ENCODE peak calls at places on chromosomes 5 and 9, in nine cellular contexts. T is BE2C; Q is Peyer's patch; R is mesenchymal stem cell; A is GM12878; N is neuronal stem cell; D is A549; C is CD4-positive, alpha-beta T cell; V is ovary. F is an unnamed sample. For H3K9me3, the result is how much of the 10 kb centered on the place peaks cover.

GRCh38 chr9:98869866-98870265 is 62.4 kb downstream of the GALNT12 start:
- DNase-seq in T (no peak), Q (no peak), R (no peak), A (no peak), N (no peak), D (no peak), C (no peak), V (no peak), F (no peak)

GRCh38 chr5:50962934-50963646 is 296.7 kb downstream of the PARP8 start:
- DNase-seq in T (peak), Q (peak), R (peak), A (no peak), N (peak), D (peak), C (peak), V (no peak), F (peak)

GRCh38 chr5:143896981-143897380 is 85.0 kb downstream of the HMHB1 start:
- DNase-seq in T (peak), Q (no peak), R (peak), A (no peak), N (no peak), D (no peak), C (no peak), V (no peak), F (no peak)

GRCh38 chr5:137933491-137933911 is 44.2 kb downstream of the PKD2L2 start:
- DNase-seq in T (peak), Q (no peak), R (peak), A (no peak), N (no peak), D (no peak), C (no peak), V (no peak), F (no peak)

GRCh38 chr9:109016132-109016531 is 2.8 kb upstream of the CTNNAL1 start:
- DNase-seq in T (no peak), Q (no peak), R (no peak), A (no peak), N (no peak), D (no peak), C (no peak), V (no peak), F (no peak)

GRCh38 chr5:2003690-2004365 is 121.1 kb upstream of the IRX4 start:
- DNase-seq in T (no peak), Q (no peak), R (no peak), A (no peak), N (no peak), D (no peak), C (no peak), V (no peak), F (no peak)

GRCh38 chr5:145629047-145629446 is 206.1 kb downstream of the PRELID2 start:
- DNase-seq in T (no peak), Q (no peak), R (no peak), A (no peak), N (no peak), D (no peak), C (no peak), V (no peak), F (no peak)

GRCh38 chr9:98994226-98995058 is 50.7 kb downstream of the COL15A1 start:
- DNase-seq in T (no peak), Q (no peak), R (no peak), A (no peak), N (no peak), D (peak), C (no peak), V (no peak), F (no peak)

GRCh38 chr5:151208481-151208914 is 15.4 kb downstream of the CCDC69 start:
- DNase-seq in T (no peak), Q (peak), R (no peak), A (no peak), N (no peak), D (no peak), C (no peak), V (no peak), F (no peak)

GRCh38 chr9:126024581-126025230 is 277.5 kb downstream of the PBX3 start:
- DNase-seq in T (no peak), Q (no peak), R (no peak), A (no peak), N (no peak), D (no peak), C (no peak), V (no peak), F (no peak)

GRCh38 chr9:69485466-69485865 is 160.5 kb downstream of the ENTREP1 start:
- DNase-seq in T (no peak), Q (no peak), R (no peak), A (no peak), N (no peak), D (no peak), C (no peak), V (no peak), F (no peak)

GRCh38 chr9:129506892-129507291 is 114.0 kb downstream of the C9orf50 start:
- DNase-seq in T (peak), Q (no peak), R (peak), A (no peak), N (no peak), D (peak), C (no peak), V (no peak), F (no peak)

GRCh38 chr9:126984969-126985368 is 70.4 kb downstream of the RALGPS1 start:
- DNase-seq in T (no peak), Q (no peak), R (peak), A (no peak), N (no peak), D (peak), C (no peak), V (no peak), F (no peak)

GRCh38 chr9:95507456-95508241 is 9.1 kb downstream of the PTCH1 start:
- DNase-seq in T (peak), Q (peak), R (peak), A (no peak), N (no peak), D (peak), C (no peak), V (peak), F (peak)

GRCh38 chr9:132183715-132184114 is 21.9 kb downstream of the NTNG2 start:
- DNase-seq in T (no peak), Q (no peak), R (no peak), A (no peak), N (no peak), D (no peak), C (no peak), V (no peak), F (no peak)

GRCh38 chr5:83729389-83729788 is 8.7 kb upstream of the HAPLN1 start:
- DNase-seq in T (no peak), Q (no peak), R (no peak), A (no peak), N (no peak), D (no peak), C (no peak), V (no peak), F (no peak)

GRCh38 chr9:92332577-92333287 is 7.0 kb downstream of the CENPP start:
- DNase-seq in T (no peak), Q (no peak), R (no peak), A (no peak), N (no peak), D (no peak), C (no peak), V (no peak), F (no peak)

GRCh38 chr5:150247726-150248125 is 41.8 kb downstream of the CAMK2A start:
- DNase-seq in T (no peak), Q (no peak), R (no peak), A (no peak), N (no peak), D (no peak), C (no peak), V (no peak), F (no peak)

GRCh38 chr5:102835715-102836114 is 80.6 kb downstream of the PAM start:
- DNase-seq in T (no peak), Q (no peak), R (no peak), A (no peak), N (no peak), D (no peak), C (no peak), V (no peak), F (no peak)
- H3K9me3 ChIP-seq in T (under half), Q (under half), R (under half), A (under half), N (under half), D (under half), C (under half), V (under half), F (under half)

DNA sequence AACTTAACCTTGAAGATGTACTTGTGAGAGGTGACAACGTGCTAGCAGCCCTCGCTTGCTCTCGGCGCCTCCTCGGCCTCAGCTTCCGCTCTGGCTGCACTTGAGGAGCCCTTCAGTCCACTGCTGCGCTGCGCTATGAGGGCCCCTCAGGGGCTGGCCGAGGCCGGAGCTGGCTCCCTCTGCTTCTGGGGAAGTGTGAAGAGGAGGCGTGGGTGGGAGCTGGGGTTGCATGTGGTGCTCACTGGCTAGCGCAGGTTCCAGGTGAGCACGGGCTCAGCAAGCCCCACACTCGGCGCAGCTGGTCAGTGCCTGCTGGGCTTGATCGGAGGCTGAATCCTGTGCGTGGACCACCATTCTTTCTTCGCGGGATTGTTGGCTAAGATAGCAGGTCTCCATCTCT is 166.1 kb downstream of the MRPS30 start:
- DNase-seq in T (no peak), Q (no peak), R (no peak), A (no peak), N (no peak), D (no peak), C (no peak), V (no peak), F (no peak)
- H3K9me3 ChIP-seq in T (under half), Q (under half), R (under half), A (under half), N (under half), D (under half), C (under half), V (under half), F (under half)

DNA sequence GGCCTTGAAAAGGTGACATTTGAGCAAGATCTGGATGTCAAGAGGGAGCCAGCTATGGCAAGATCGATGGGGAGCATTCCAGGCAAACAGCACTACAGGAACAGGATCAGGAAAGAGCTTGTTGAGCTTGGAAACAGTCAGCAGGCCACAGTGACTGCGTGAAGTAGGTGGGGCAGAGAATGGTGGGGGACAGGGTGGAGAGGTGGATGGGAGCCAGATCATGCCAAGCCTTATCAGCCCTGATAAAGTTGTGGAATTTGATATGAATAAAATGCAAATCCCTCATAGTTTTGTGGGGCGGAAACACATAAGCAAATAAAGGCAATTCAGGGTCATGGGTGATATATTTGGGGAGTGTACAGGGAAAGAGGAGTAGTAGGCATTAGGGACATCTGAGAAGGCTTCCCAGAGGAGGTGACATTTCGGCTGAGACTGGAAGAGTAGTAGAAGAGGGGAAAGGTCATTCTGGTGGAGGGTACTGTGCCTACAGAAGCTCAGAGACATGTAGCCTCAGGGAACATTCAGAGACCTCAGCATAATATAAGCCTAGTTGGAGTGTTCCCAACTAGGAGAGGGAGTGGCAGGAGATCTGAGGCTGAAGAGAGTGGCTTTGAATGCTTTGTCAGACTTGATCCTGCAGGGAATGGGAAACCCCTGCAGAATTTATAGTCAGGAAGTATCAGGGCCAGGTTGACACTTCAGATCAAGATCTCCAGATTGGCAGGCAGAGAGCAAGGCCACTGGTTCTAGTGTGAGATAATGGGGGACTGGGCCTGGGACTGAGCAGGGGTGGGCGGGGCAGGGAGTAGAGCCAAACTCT is 9.7 kb upstream of the CYSTM1 start:
- DNase-seq in T (no peak), Q (no peak), R (no peak), A (no peak), N (no peak), D (peak), C (no peak), V (no peak), F (no peak)
- H3K9me3 ChIP-seq in T (under half), Q (under half), R (under half), A (under half), N (under half), D (under half), C (under half), V (under half), F (under half)

GRCh38 chr5:160960592-160960991 is 108.6 kb upstream of the ATP10B start:
- DNase-seq in T (no peak), Q (no peak), R (no peak), A (no peak), N (no peak), D (no peak), C (no peak), V (no peak), F (no peak)
- H3K9me3 ChIP-seq in T (under half), Q (under half), R (under half), A (under half), N (under half), D (under half), C (under half), V (under half), F (under half)

DNA sequence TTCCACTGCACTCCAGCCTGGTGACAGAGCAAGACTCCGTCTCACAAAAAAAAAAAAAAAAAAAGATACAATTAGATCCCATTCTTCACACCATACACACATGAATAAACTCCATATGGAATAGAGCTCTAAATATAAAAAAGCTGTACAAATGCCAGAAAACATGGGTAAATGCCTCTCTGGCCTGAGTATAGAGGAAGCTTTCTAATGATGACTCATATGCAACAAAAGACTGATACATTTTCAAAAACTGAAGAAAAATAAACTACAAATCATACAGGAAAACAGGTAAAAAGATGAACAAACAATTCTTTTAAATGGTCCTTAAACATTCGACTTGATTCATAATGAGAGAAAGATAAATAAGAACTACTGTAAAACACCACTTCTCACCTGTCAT is 8.6 kb downstream of the ZFP62 start:
- DNase-seq in T (no peak), Q (no peak), R (no peak), A (no peak), N (no peak), D (no peak), C (no peak), V (no peak), F (no peak)
- H3K9me3 ChIP-seq in T (under half), Q (under half), R (under half), A (under half), N (under half), D (half or more), C (under half), V (under half), F (under half)

DNA sequence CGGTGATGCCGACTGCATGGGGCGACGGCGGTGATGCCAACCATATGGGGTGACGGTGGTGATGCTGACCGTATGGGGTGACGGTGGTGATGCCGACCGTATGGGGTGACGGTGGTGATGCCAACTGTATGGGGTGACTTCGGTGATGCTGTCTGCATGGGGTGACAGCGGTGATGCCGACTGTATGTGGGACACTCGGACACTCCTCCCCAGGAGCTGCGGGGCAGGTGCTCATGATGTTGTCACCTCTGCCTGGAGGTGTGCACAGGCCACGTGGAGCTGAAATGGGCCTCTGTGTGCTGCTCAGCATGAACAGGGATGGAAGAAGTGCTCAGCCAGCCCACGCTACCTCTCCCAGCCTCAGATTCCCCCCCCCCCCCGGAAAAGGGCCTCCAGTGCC is 171.8 kb downstream of the OLFM1 start:
- DNase-seq in T (no peak), Q (no peak), R (no peak), A (no peak), N (no peak), D (no peak), C (no peak), V (no peak), F (no peak)
- H3K9me3 ChIP-seq in T (under half), Q (under half), R (under half), A (under half), N (under half), D (under half), C (under half), V (under half), F (under half)

DNA sequence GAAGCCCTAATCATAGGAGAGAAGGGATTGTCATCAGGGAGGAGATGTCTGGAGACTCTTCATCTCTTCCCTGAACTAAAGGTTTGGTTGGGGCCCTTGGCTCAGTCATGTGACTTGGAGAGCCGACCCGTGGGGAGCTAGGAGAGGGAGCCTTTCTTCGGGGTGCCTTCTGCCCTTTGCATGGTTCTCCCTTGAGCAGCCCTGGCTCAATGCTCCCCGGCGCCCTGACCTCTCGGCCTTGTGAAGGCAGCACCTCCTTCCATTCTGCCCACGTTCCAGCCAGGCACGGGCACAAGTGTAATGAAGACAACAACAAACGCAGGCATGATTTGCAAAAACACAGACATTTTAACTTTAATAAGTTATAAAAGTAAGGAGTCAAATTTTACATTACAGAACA is 50.4 kb downstream of the ZNF354C start:
- DNase-seq in T (no peak), Q (no peak), R (no peak), A (no peak), N (no peak), D (no peak), C (no peak), V (no peak), F (no peak)
- H3K9me3 ChIP-seq in T (under half), Q (under half), R (half or more), A (under half), N (under half), D (under half), C (under half), V (under half), F (under half)

GRCh38 chr5:44991693-44992092 is 182.9 kb downstream of the MRPS30 start:
- DNase-seq in T (no peak), Q (no peak), R (no peak), A (no peak), N (no peak), D (no peak), C (no peak), V (no peak), F (no peak)

GRCh38 chr5:44981708-44982107 is 173.0 kb downstream of the MRPS30 start:
- DNase-seq in T (no peak), Q (no peak), R (no peak), A (no peak), N (no peak), D (no peak), C (no peak), V (no peak), F (no peak)

GRCh38 chr5:44983006-44983405 is 174.3 kb downstream of the MRPS30 start:
- DNase-seq in T (no peak), Q (no peak), R (no peak), A (no peak), N (peak), D (peak), C (no peak), V (no peak), F (no peak)

DNA sequence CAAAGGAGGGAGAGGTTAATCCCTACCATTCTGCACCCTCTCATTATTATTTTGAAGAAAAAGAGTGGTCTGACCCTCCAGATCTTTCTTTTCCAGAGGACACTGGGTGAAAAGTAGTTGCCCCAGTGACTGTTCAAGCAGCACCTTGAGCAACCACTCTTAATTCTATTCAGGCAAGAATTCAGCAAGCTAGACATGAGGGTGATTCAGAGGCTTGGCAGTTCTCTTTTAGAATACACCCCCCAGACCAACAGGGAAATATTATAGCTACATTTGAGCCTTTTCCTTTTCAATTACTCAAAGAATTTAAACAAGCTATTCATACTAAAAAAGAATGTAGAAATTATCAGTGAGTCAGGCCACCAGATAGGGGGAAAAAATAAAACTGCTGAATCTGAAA is 178.3 kb downstream of the MRPS30 start:
- DNase-seq in T (no peak), Q (no peak), R (no peak), A (no peak), N (no peak), D (no peak), C (no peak), V (no peak), F (no peak)
- H3K9me3 ChIP-seq in T (under half), Q (under half), R (under half), A (under half), N (under half), D (under half), C (under half), V (under half), F (under half)

DNA sequence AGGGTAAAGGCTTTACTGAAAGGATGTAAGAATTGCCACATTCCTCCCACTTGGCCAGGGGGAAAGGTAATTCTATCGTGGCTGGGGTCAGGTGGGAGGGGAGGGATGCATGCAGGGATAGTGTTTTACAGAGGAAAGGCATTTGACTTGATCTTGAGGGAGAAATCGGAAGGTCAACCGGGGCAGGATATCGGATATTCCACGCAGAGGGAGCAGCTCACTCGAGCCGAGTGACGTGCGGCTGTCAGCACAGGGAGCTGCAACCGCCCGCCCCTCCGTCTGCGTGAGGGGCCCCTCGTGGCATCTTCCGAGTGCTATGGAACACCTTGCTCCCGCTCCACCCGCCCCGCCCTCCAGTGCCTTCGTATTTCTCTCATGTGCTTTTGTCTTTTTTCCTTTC is 63.4 kb upstream of the ADAMTS2 start:
- DNase-seq in T (no peak), Q (no peak), R (no peak), A (no peak), N (no peak), D (no peak), C (no peak), V (no peak), F (no peak)
- H3K9me3 ChIP-seq in T (under half), Q (under half), R (under half), A (under half), N (under half), D (under half), C (under half), V (under half), F (under half)

F was measured in Caco-2.